ENCODE peak calls at places on chromosomes 3 and 15, in six cellular contexts. M, W, U, L, Z and G are unnamed samples.

GRCh38 chr3:64150527-64151238 is 74.6 kb downstream of the PRICKLE2 start:
- DNase-seq in M (peak; percentile 72), W (no peak), U (peak; percentile 84), L (no peak), Z (peak; percentile 37), G (peak; percentile 80)

GRCh38 chr3:154324919-154325318 is 632 bp upstream of the DHX36 start:
- DNase-seq in M (no peak), W (no peak), U (peak; percentile 23), L (no peak), Z (no peak), G (no peak)

GRCh38 chr3:52237659-52238172 is 1.2 kb downstream of the TWF2 start:
- DNase-seq in M (peak; percentile 98), W (no peak), U (peak; percentile 98), L (no peak), Z (no peak), G (peak; percentile 100)

GRCh38 chr3:107272471-107272870 is 104.8 kb upstream of the CCDC54 start:
- DNase-seq in M (no peak), W (no peak), U (peak; percentile 22), L (no peak), Z (no peak), G (no peak)

GRCh38 chr15:71051539-71051938 is 63.7 kb upstream of the THSD4 start:
- DNase-seq in M (peak; percentile 31), W (no peak), U (peak; percentile 69), L (no peak), Z (no peak), G (no peak)

GRCh38 chr3:52236424-52236886 is 2.5 kb downstream of the TWF2 start:
- DNase-seq in M (no peak), W (no peak), U (no peak), L (no peak), Z (no peak), G (peak; percentile 85)

GRCh38 chr3:141659821-141660597 is 78.1 kb upstream of the RNF7 start:
- DNase-seq in M (peak; percentile 72), W (no peak), U (peak; percentile 88), L (no peak), Z (peak; percentile 74), G (peak; percentile 88)

GRCh38 chr15:89383635-89384604 is 49.3 kb upstream of the POLG start:
- DNase-seq in M (no peak), W (no peak), U (peak; percentile 42), L (no peak), Z (peak; percentile 72), G (no peak)

GRCh38 chr3:117600112-117600511 is 890.5 kb downstream of the TUSC7 start:
- DNase-seq in M (no peak), W (no peak), U (no peak), L (no peak), Z (no peak), G (no peak)

GRCh38 chr3:65811917-65812316 is 226.8 kb downstream of the MAGI1 start:
- DNase-seq in M (no peak), W (no peak), U (no peak), L (no peak), Z (no peak), G (no peak)

GRCh38 chr15:96625251-96625650 is 294.8 kb downstream of the NR2F2 start:
- DNase-seq in M (no peak), W (no peak), U (no peak), L (no peak), Z (no peak), G (no peak)

GRCh38 chr3:163939926-163940325 is 1138.4 kb downstream of the SI start:
- DNase-seq in M (no peak), W (no peak), U (no peak), L (no peak), Z (no peak), G (no peak)